ENCODE peak calls at places on chromosomes 6 and 20, in ten cellular contexts. One of them, this sample, is unnamed.

GRCh38 chr6:15327271-15327670 is 81.4 kb downstream of the JARID2 start:
- DNase-seq in mammary epithelial cell: no peak
- DNase-seq in stomach: peak
- DNase-seq in AG09309: no peak
- DNase-seq in NB4: no peak
- DNase-seq in fibroblast of mammary gland: no peak
- DNase-seq in heart left ventricle: no peak
- DNase-seq in bronchial epithelial cell: peak
- DNase-seq in endodermal cell: no peak
- DNase-seq in lung: peak
- DNase-seq in this sample: no peak

GRCh38 chr6:32083812-32084768 is 25.0 kb downstream of the TNXB start:
- DNase-seq in mammary epithelial cell: no peak
- DNase-seq in stomach: no peak
- DNase-seq in AG09309: no peak
- DNase-seq in NB4: no peak
- DNase-seq in fibroblast of mammary gland: no peak
- DNase-seq in heart left ventricle: no peak
- DNase-seq in bronchial epithelial cell: no peak
- DNase-seq in endodermal cell: no peak
- DNase-seq in lung: no peak
- DNase-seq in this sample: no peak

GRCh38 chr20:38383147-38383546 is 36.9 kb downstream of the LBP start:
- DNase-seq in mammary epithelial cell: no peak
- DNase-seq in stomach: no peak
- DNase-seq in AG09309: no peak
- DNase-seq in NB4: no peak
- DNase-seq in fibroblast of mammary gland: no peak
- DNase-seq in heart left ventricle: no peak
- DNase-seq in bronchial epithelial cell: no peak
- DNase-seq in endodermal cell: no peak
- DNase-seq in lung: no peak
- DNase-seq in this sample: no peak

GRCh38 chr6:6730831-6731230 is 142.3 kb downstream of the LY86 start:
- DNase-seq in mammary epithelial cell: peak
- DNase-seq in stomach: no peak
- DNase-seq in AG09309: peak
- DNase-seq in NB4: no peak
- DNase-seq in fibroblast of mammary gland: peak
- DNase-seq in heart left ventricle: no peak
- DNase-seq in bronchial epithelial cell: peak
- DNase-seq in endodermal cell: no peak
- DNase-seq in lung: no peak
- DNase-seq in this sample: peak

GRCh38 chr6:5442319-5442718 is 181.0 kb downstream of the FARS2 start:
- DNase-seq in mammary epithelial cell: no peak
- DNase-seq in stomach: no peak
- DNase-seq in AG09309: no peak
- DNase-seq in NB4: no peak
- DNase-seq in fibroblast of mammary gland: no peak
- DNase-seq in heart left ventricle: no peak
- DNase-seq in bronchial epithelial cell: no peak
- DNase-seq in endodermal cell: no peak
- DNase-seq in lung: no peak
- DNase-seq in this sample: no peak

GRCh38 chr6:40037271-40037670 is 103.0 kb upstream of the MOCS1 start:
- DNase-seq in mammary epithelial cell: peak
- DNase-seq in stomach: no peak
- DNase-seq in AG09309: no peak
- DNase-seq in NB4: no peak
- DNase-seq in fibroblast of mammary gland: no peak
- DNase-seq in heart left ventricle: no peak
- DNase-seq in bronchial epithelial cell: peak
- DNase-seq in endodermal cell: no peak
- DNase-seq in lung: no peak
- DNase-seq in this sample: no peak

GRCh38 chr6:6684365-6684833 is 95.9 kb downstream of the LY86 start:
- DNase-seq in mammary epithelial cell: no peak
- DNase-seq in stomach: no peak
- DNase-seq in AG09309: no peak
- DNase-seq in NB4: peak
- DNase-seq in fibroblast of mammary gland: no peak
- DNase-seq in heart left ventricle: no peak
- DNase-seq in bronchial epithelial cell: no peak
- DNase-seq in endodermal cell: no peak
- DNase-seq in lung: no peak
- DNase-seq in this sample: no peak

GRCh38 chr20:42852691-42853090 is 337.0 kb downstream of the PTPRT start:
- DNase-seq in mammary epithelial cell: no peak
- DNase-seq in stomach: no peak
- DNase-seq in AG09309: no peak
- DNase-seq in NB4: no peak
- DNase-seq in fibroblast of mammary gland: no peak
- DNase-seq in heart left ventricle: no peak
- DNase-seq in bronchial epithelial cell: no peak
- DNase-seq in endodermal cell: no peak
- DNase-seq in lung: no peak
- DNase-seq in this sample: no peak

GRCh38 chr20:4091332-4092135 is 76.2 kb upstream of the RNF24 start:
- DNase-seq in mammary epithelial cell: peak
- DNase-seq in stomach: peak
- DNase-seq in AG09309: no peak
- DNase-seq in NB4: peak
- DNase-seq in fibroblast of mammary gland: peak
- DNase-seq in heart left ventricle: peak
- DNase-seq in bronchial epithelial cell: peak
- DNase-seq in endodermal cell: peak
- DNase-seq in lung: peak
- DNase-seq in this sample: peak

GRCh38 chr6:107641500-107641931 is 151.6 kb downstream of the SOBP start:
- DNase-seq in mammary epithelial cell: no peak
- DNase-seq in stomach: no peak
- DNase-seq in AG09309: no peak
- DNase-seq in NB4: no peak
- DNase-seq in fibroblast of mammary gland: no peak
- DNase-seq in heart left ventricle: peak
- DNase-seq in bronchial epithelial cell: peak
- DNase-seq in endodermal cell: no peak
- DNase-seq in lung: peak
- DNase-seq in this sample: no peak

GRCh38 chr6:48389146-48390043 is 278.4 kb upstream of the PTCHD4 start:
- DNase-seq in mammary epithelial cell: no peak
- DNase-seq in stomach: no peak
- DNase-seq in AG09309: no peak
- DNase-seq in NB4: no peak
- DNase-seq in fibroblast of mammary gland: no peak
- DNase-seq in heart left ventricle: no peak
- DNase-seq in bronchial epithelial cell: no peak
- DNase-seq in endodermal cell: no peak
- DNase-seq in lung: no peak
- DNase-seq in this sample: no peak

GRCh38 chr6:25138024-25138696 is 141.0 kb upstream of the CARMIL1 start:
- DNase-seq in mammary epithelial cell: peak
- DNase-seq in stomach: peak
- DNase-seq in AG09309: no peak
- DNase-seq in NB4: peak
- DNase-seq in fibroblast of mammary gland: peak
- DNase-seq in heart left ventricle: no peak
- DNase-seq in bronchial epithelial cell: peak
- DNase-seq in endodermal cell: no peak
- DNase-seq in lung: peak
- DNase-seq in this sample: peak

GRCh38 chr20:50194831-50195523 is 4.3 kb downstream of the CEBPB start:
- DNase-seq in mammary epithelial cell: peak
- DNase-seq in stomach: no peak
- DNase-seq in AG09309: no peak
- DNase-seq in NB4: no peak
- DNase-seq in fibroblast of mammary gland: peak
- DNase-seq in heart left ventricle: peak
- DNase-seq in bronchial epithelial cell: no peak
- DNase-seq in endodermal cell: peak
- DNase-seq in lung: peak
- DNase-seq in this sample: no peak

GRCh38 chr20:50195524-50196120 is 5.0 kb downstream of the CEBPB start:
- DNase-seq in mammary epithelial cell: no peak
- DNase-seq in stomach: no peak
- DNase-seq in AG09309: no peak
- DNase-seq in NB4: no peak
- DNase-seq in fibroblast of mammary gland: no peak
- DNase-seq in heart left ventricle: peak
- DNase-seq in bronchial epithelial cell: no peak
- DNase-seq in endodermal cell: peak
- DNase-seq in lung: no peak
- DNase-seq in this sample: no peak

GRCh38 chr20:50193169-50193850 is 2.7 kb downstream of the CEBPB start:
- DNase-seq in mammary epithelial cell: peak
- DNase-seq in stomach: no peak
- DNase-seq in AG09309: peak
- DNase-seq in NB4: no peak
- DNase-seq in fibroblast of mammary gland: peak
- DNase-seq in heart left ventricle: peak
- DNase-seq in bronchial epithelial cell: no peak
- DNase-seq in endodermal cell: peak
- DNase-seq in lung: no peak
- DNase-seq in this sample: peak

GRCh38 chr20:50192364-50193168 is 1.9 kb downstream of the CEBPB start:
- DNase-seq in mammary epithelial cell: peak
- DNase-seq in stomach: peak
- DNase-seq in AG09309: peak
- DNase-seq in NB4: peak
- DNase-seq in fibroblast of mammary gland: peak
- DNase-seq in heart left ventricle: peak
- DNase-seq in bronchial epithelial cell: peak
- DNase-seq in endodermal cell: peak
- DNase-seq in lung: peak
- DNase-seq in this sample: peak

GRCh38 chr20:50193851-50194830 is 3.5 kb downstream of the CEBPB start:
- DNase-seq in mammary epithelial cell: peak
- DNase-seq in stomach: no peak
- DNase-seq in AG09309: no peak
- DNase-seq in NB4: no peak
- DNase-seq in fibroblast of mammary gland: peak
- DNase-seq in heart left ventricle: peak
- DNase-seq in bronchial epithelial cell: no peak
- DNase-seq in endodermal cell: peak
- DNase-seq in lung: no peak
- DNase-seq in this sample: peak
- H3K4me3 ChIP-seq in mammary epithelial cell: peak
- H3K4me3 ChIP-seq in stomach: peak
- H3K4me3 ChIP-seq in AG09309: peak
- H3K4me3 ChIP-seq in NB4: no peak
- H3K4me3 ChIP-seq in fibroblast of mammary gland: peak
- H3K4me3 ChIP-seq in heart left ventricle: peak
- H3K4me3 ChIP-seq in bronchial epithelial cell: peak
- H3K4me3 ChIP-seq in endodermal cell: peak
- H3K4me3 ChIP-seq in lung: peak
- H3K4me3 ChIP-seq in this sample: peak

DNA sequence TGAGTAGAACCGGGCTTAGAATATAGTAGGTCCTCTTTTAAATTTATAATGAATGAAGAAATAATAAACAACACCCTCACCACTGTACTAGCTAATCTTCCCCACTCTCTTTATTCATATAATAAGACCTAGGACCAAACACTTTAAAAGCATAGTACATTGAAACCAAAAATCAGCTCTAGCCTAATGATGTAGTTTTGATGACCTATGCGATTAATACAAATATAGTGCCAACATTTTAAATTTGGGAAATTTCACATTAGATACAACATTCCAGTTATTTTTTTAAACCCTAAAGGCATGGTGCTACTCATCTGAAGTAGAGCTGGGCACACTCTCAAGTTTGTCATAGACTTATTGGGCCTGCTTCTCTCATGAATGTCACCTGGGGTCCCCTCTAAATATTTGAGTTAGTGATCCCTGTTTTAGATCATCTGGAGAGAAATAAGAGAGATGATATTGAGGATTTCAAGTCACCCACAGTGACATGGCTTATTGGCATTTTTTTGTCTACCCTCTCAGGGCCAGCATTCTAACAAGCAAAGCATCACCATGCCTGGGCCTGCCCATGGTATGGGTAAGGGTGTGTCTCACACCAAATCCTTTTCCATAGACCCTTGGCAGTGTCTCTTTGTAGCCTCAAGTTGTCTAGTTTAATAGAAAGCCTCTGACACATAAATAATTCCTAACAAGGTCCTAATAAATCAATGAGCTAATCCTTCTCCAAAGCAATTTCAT is 319.8 kb downstream of the HIVEP2 start:
- DNase-seq in mammary epithelial cell: peak
- DNase-seq in stomach: no peak
- DNase-seq in AG09309: no peak
- DNase-seq in NB4: no peak
- DNase-seq in fibroblast of mammary gland: no peak
- DNase-seq in heart left ventricle: no peak
- DNase-seq in bronchial epithelial cell: peak
- DNase-seq in endodermal cell: no peak
- DNase-seq in lung: no peak
- DNase-seq in this sample: no peak
- TF ChIP-seq CTCF in mammary epithelial cell: no peak
- TF ChIP-seq CTCF in stomach: no peak
- TF ChIP-seq CTCF in AG09309: no peak
- TF ChIP-seq CTCF in NB4: no peak
- TF ChIP-seq CTCF in fibroblast of mammary gland: no peak
- TF ChIP-seq CTCF in heart left ventricle: no peak
- TF ChIP-seq CTCF in bronchial epithelial cell: no peak
- TF ChIP-seq CTCF in endodermal cell: no peak
- TF ChIP-seq CTCF in lung: no peak
- TF ChIP-seq CTCF in this sample: no peak

GRCh38 chr6:150635906-150636514 is 36.3 kb downstream of the PLEKHG1 start:
- DNase-seq in mammary epithelial cell: no peak
- DNase-seq in stomach: no peak
- DNase-seq in AG09309: no peak
- DNase-seq in NB4: no peak
- DNase-seq in fibroblast of mammary gland: no peak
- DNase-seq in heart left ventricle: no peak
- DNase-seq in bronchial epithelial cell: no peak
- DNase-seq in endodermal cell: no peak
- DNase-seq in lung: no peak
- DNase-seq in this sample: no peak
- H3K4me3 ChIP-seq in mammary epithelial cell: no peak
- H3K4me3 ChIP-seq in stomach: no peak
- H3K4me3 ChIP-seq in AG09309: no peak
- H3K4me3 ChIP-seq in NB4: no peak
- H3K4me3 ChIP-seq in fibroblast of mammary gland: no peak
- H3K4me3 ChIP-seq in heart left ventricle: no peak
- H3K4me3 ChIP-seq in bronchial epithelial cell: no peak
- H3K4me3 ChIP-seq in endodermal cell: no peak
- H3K4me3 ChIP-seq in lung: no peak
- H3K4me3 ChIP-seq in this sample: no peak

GRCh38 chr20:47664068-47664437 is 121.2 kb downstream of the SULF2 start:
- DNase-seq in mammary epithelial cell: no peak
- DNase-seq in stomach: no peak
- DNase-seq in AG09309: no peak
- DNase-seq in NB4: no peak
- DNase-seq in fibroblast of mammary gland: no peak
- DNase-seq in heart left ventricle: no peak
- DNase-seq in bronchial epithelial cell: no peak
- DNase-seq in endodermal cell: no peak
- DNase-seq in lung: no peak
- DNase-seq in this sample: no peak
- TF ChIP-seq CTCF in mammary epithelial cell: no peak
- TF ChIP-seq CTCF in stomach: no peak
- TF ChIP-seq CTCF in AG09309: no peak
- TF ChIP-seq CTCF in NB4: no peak
- TF ChIP-seq CTCF in fibroblast of mammary gland: no peak
- TF ChIP-seq CTCF in heart left ventricle: no peak
- TF ChIP-seq CTCF in bronchial epithelial cell: no peak
- TF ChIP-seq CTCF in endodermal cell: no peak
- TF ChIP-seq CTCF in lung: no peak
- TF ChIP-seq CTCF in this sample: no peak

This sample was measured in AG10803.